ENCODE peak calls at places on chromosomes 16 and 17, in eight cellular contexts. F, L, N, T, P, E, X and H are unnamed samples.

GRCh38 chr16:73212431-73212830 is 164.5 kb upstream of the ZFHX3 start:
- DNase-seq in F (no peak), N (no peak), E (no peak), X (no peak), T (no peak), P (peak; percentile 22), L (no peak), H (peak; percentile 25)

GRCh38 chr17:20096430-20096829 is 87.3 kb downstream of the SPECC1 start:
- DNase-seq in X (no peak), L (no peak), E (no peak), T (no peak), P (no peak), N (no peak), F (no peak), H (no peak)

GRCh38 chr17:67624886-67625656 is 92.7 kb upstream of the NOL11 start:
- DNase-seq in P (no peak), N (no peak), X (no peak), L (no peak), F (no peak), E (peak; percentile 16), T (no peak), H (no peak)

GRCh38 chr17:37720989-37721388 is 23.9 kb downstream of the HNF1B start:
- DNase-seq in P (no peak), F (no peak), L (no peak), T (no peak), E (no peak), N (no peak), X (no peak), H (no peak)

GRCh38 chr16:89841275-89841674 is 13.0 kb downstream of the SPIRE2 start:
- DNase-seq in P (no peak), L (no peak), T (no peak), E (no peak), F (no peak), X (no peak), N (no peak), H (no peak)

GRCh38 chr16:1932050-1933028 is 10.7 kb downstream of the MSRB1 start:
- DNase-seq in L (no peak), E (peak; percentile 67), F (no peak), P (no peak), X (no peak), N (no peak), T (no peak), H (no peak)

GRCh38 chr17:81923302-81924260 is 4.0 kb downstream of the MAFG start:
- DNase-seq in P (peak; percentile 72), L (peak; percentile 66), T (peak; percentile 46), F (no peak), N (peak; percentile 67), X (no peak), E (no peak), H (peak; percentile 55)

GRCh38 chr17:27609606-27610303 is 21.2 kb upstream of the LGALS9 start:
- DNase-seq in T (no peak), N (no peak), P (peak; percentile 27), X (no peak), L (no peak), E (peak; percentile 27), F (no peak), H (peak; percentile 51)

GRCh38 chr17:19392303-19392702 is 5.3 kb upstream of the MFAP4 start:
- DNase-seq in F (no peak), P (no peak), X (no peak), T (no peak), L (no peak), N (no peak), E (no peak), H (no peak)

GRCh38 chr16:54591816-54592246 is 305.2 kb upstream of the IRX3 start:
- DNase-seq in E (no peak), P (no peak), X (no peak), F (no peak), T (no peak), L (no peak), N (no peak), H (no peak)

GRCh38 chr17:3762922-3763776 is 37.8 kb downstream of the ITGAE start:
- DNase-seq in N (no peak), T (no peak), X (no peak), E (no peak), L (no peak), F (no peak), P (no peak), H (no peak)

GRCh38 chr16:73739049-73739769 is 557.4 kb upstream of the PSMD7 start:
- DNase-seq in L (no peak), P (no peak), X (no peak), N (no peak), F (no peak), T (no peak), E (no peak), H (no peak)

GRCh38 chr17:72654746-72655145 is 437.7 kb downstream of the SLC39A11 start:
- DNase-seq in E (no peak), X (no peak), P (no peak), T (no peak), L (no peak), F (no peak), N (no peak), H (no peak)

GRCh38 chr17:43822566-43823190 is 10.3 kb downstream of the MPP3 start:
- DNase-seq in E (no peak), N (no peak), X (no peak), T (no peak), F (no peak), P (peak; percentile 31), L (no peak), H (no peak)

GRCh38 chr16:57376313-57376818 is 4.1 kb downstream of the CX3CL1 start:
- DNase-seq in F (no peak), P (no peak), E (no peak), L (no peak), N (no peak), X (no peak), T (no peak), H (no peak)

DNA sequence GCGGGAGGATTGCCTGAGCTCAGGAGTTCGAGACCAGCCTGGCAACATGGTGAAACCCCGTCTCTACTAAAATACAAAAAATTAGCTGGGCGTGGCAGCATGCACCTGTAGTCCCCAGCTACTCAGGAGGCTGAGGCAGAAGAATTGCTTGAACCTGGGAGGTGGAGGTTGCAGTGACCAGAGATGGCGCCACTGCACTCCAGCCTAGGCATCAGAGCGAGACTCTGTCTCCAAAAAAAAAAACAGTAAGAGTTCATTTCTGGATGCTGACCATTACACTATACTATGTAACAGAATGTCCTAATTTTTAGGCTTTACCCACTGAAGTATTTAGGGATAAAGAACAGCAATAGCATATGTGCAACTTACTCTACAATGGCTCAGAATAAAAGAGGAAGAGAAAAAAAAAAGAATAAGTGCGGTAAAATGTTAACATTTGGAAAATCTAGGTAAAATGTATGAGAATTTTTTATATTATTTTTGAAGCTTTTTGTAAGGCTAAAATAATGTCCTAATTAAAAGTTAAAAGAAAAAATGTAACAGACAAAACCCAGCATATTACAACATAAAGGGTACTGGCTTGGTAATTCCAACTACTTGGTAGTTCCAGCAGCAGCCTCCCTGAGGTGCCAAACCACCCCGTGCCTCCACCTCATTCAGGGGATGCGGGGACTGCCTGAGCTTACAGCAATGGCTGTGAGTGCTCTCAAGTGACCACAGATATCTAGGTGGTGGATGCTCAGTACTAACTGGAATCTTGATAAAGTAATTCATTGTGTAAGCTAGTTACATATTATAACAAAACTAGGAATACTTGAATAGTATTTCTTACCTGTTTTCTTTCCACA is 10.9 kb downstream of the COPS3 start:
- DNase-seq in L (no peak), N (no peak), E (peak; percentile 12), X (no peak), T (no peak), F (no peak), P (no peak), H (no peak)
- TF ChIP-seq CTCF in L (no peak), N (no peak), E (peak; percentile 36), X (peak; percentile 4), T (peak; percentile 29), F (peak; percentile 28), P (no peak), H (peak; percentile 21)

GRCh38 chr17:48590603-48591161 is 641 bp upstream of the HOXB3 start:
- DNase-seq in L (no peak), T (no peak), X (no peak), N (no peak), F (no peak), E (no peak), P (peak; percentile 16), H (no peak)
- H3K4me3 ChIP-seq in L (no peak overlapping the region), T (peak overlapping the region; percentile 89), X (no peak overlapping the region), N (no peak overlapping the region), F (no peak overlapping the region), E (no peak overlapping the region), P (peak overlapping the region; percentile 91), H (no peak overlapping the region)

DNA sequence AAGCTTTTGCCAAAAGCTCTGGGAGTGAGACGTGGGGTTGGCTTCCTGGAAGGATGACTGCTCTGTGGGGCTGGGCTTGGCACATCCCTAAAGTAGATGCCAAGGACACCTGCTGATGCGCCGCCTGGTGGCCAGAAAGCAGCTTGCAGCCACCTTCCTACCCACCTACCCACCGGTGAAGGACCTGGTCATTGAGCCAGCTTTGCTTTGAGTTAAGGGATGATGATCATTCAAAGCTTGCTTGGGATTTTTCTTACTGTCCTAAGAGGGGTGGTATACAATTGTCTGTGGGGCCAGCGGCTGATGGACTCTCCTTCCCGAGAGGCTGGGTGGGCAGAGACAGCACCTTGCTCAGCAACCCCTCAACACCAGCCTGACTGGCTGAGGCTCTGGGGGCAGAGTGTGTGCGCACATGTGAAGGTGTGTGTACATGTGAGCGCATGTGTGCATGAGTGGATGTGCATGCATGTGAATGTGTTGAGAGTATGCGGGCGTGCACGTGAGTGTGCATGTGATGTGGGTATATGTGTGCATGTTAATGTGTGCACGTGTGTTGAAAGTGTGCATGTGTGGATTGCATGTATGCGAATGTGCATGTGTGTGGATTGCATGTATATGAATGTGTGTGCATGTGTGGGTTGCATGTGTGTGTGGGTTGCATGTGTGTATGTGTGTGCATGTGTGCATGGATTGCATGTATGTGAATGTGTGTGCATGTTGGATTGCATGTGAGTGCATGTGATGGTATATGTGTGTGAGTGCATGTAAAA is 18.6 kb downstream of the C1QTNF1 start:
- DNase-seq in E (peak; percentile 79), T (no peak), L (peak; percentile 63), P (peak; percentile 59), X (no peak), F (no peak), N (peak; percentile 67), H (peak; percentile 78)
- TF ChIP-seq CTCF in E (peak; percentile 91), T (peak; percentile 62), L (peak; percentile 84), P (peak; percentile 78), X (peak; percentile 99), F (peak; percentile 75), N (peak; percentile 80), H (peak; percentile 57)

DNA sequence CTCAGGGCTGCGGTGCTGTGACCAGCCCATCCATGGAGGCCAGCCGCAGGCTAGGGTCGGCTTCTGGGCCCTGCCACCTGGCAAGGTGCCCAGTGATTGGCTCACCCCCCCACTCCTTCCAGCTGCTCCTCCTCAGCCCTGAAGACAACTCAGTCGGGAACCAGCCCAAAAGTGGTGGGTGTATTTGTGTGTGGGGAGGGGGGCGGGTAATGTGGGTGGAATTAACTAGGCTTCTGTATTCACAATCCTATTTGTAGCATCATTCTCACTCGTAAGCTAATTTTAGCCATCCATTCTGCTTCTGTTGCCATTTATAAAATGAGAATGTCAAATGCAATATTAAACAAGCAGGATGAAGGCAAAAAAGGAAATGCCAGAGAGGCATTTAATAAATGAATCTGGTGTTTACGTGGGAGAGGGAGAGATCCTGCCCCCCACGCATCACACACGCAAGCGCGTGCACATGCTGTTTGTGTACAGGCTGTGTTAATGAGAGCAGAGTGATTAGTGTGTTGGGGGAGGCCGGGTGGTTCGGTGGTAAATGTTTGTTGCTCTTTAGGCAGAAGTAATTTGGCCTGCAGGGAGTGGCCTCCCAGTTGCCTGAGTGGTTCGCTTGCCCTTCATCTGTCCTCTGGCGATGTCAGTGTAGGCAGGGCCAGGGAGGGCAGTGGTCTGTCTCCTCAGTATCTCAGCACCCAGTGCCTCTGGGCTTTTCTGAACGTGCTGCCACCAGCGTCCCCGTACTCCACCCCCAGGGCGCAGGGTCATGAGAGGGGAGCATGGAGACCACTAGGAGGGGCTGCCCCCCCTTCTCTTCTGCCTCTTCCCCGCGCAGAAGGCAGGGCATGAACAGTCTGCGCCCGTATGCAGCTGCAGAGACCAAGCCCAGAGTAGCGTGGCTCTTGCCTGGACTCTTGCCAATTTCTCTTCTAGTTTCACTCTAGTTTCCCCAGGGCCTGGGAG is 140.0 kb downstream of the CCDC182 start:
- DNase-seq in L (peak; percentile 73), T (peak; percentile 24), P (peak; percentile 55), N (no peak), E (peak; percentile 97), F (no peak), X (no peak), H (peak; percentile 65)
- H3K4me3 ChIP-seq in L (peak overlapping the region; percentile 1), T (no peak overlapping the region), P (no peak overlapping the region), N (no peak overlapping the region), E (peak overlapping the region; percentile 24), F (no peak overlapping the region), X (no peak overlapping the region), H (no peak overlapping the region)